ENCODE peak calls at places on chromosomes 3 and 15, in nine cellular contexts. P, H, A, R, L, W, M, C and J are unnamed samples.
A peak's percentile ranks its signal among the peaks of the same experiment; 100 is the strongest.

GRCh38 chr3:57892423-57892822 is 115.8 kb upstream of the FLNB start:
- DNase-seq in C (no peak), P (no peak), M (no peak), H (no peak), L (peak; percentile 48), A (no peak), W (no peak), R (no peak), J (no peak)

GRCh38 chr15:89129123-89129815 is 41.0 kb downstream of the ABHD2 start:
- DNase-seq in W (peak; percentile 84), R (no peak), M (peak; percentile 39), A (peak; percentile 79), L (peak; percentile 56), P (peak; percentile 78), C (peak; percentile 51), H (no peak), J (no peak)

GRCh38 chr15:63439536-63440264 is 58.1 kb upstream of the CA12 start:
- DNase-seq in W (no peak), H (no peak), L (peak; percentile 42), P (peak; percentile 20), C (no peak), R (no peak), A (no peak), M (no peak), J (no peak)

GRCh38 chr15:74122403-74123130 is 7.8 kb upstream of the ISLR2 start:
- DNase-seq in L (no peak), C (no peak), W (no peak), H (no peak), A (no peak), P (no peak), R (no peak), M (no peak), J (no peak)

GRCh38 chr15:71409541-71409940 is 294.3 kb downstream of the THSD4 start:
- DNase-seq in C (no peak), A (no peak), L (peak; percentile 16), P (no peak), H (no peak), R (no peak), M (no peak), W (no peak), J (no peak)

GRCh38 chr3:146577662-146578061 is 27.5 kb downstream of the PLSCR5 start:
- DNase-seq in H (no peak), W (peak; percentile 53), M (no peak), R (no peak), P (peak; percentile 62), C (no peak), L (peak; percentile 84), A (no peak), J (peak; percentile 22)

GRCh38 chr15:68197661-68198437 is 7.3 kb downstream of the CALML4 start:
- DNase-seq in A (no peak), W (no peak), L (no peak), M (no peak), R (no peak), H (no peak), P (no peak), C (no peak), J (no peak)

GRCh38 chr3:44297255-44297654 is 41.3 kb upstream of the TCAIM start:
- DNase-seq in A (no peak), R (no peak), W (no peak), P (no peak), H (no peak), C (no peak), M (no peak), L (no peak), J (no peak)

GRCh38 chr15:78280289-78281072 is 16.1 kb downstream of the DNAJA4 start:
- DNase-seq in C (no peak), R (no peak), A (no peak), W (no peak), L (no peak), M (no peak), H (no peak), P (no peak), J (no peak)

GRCh38 chr3:61252836-61253235 is 1.6 kb upstream of the FHIT start:
- DNase-seq in H (no peak), L (no peak), A (no peak), W (no peak), C (no peak), M (no peak), R (no peak), P (no peak), J (no peak)

GRCh38 chr3:61248496-61248895 is 2.8 kb downstream of the FHIT start:
- DNase-seq in L (no peak), A (no peak), W (no peak), P (no peak), M (no peak), R (no peak), H (no peak), C (no peak), J (no peak)

GRCh38 chr3:61253756-61254155 is 2.5 kb upstream of the FHIT start:
- DNase-seq in L (no peak), P (no peak), W (no peak), M (no peak), C (no peak), R (no peak), H (no peak), A (no peak), J (no peak)

GRCh38 chr3:61250784-61251173 is 473 bp downstream of the FHIT start:
- DNase-seq in R (peak; percentile 38), W (peak; percentile 40), M (no peak), L (peak; percentile 13), H (peak; percentile 42), C (no peak), A (peak; percentile 63), P (peak; percentile 61), J (peak; percentile 31)

DNA sequence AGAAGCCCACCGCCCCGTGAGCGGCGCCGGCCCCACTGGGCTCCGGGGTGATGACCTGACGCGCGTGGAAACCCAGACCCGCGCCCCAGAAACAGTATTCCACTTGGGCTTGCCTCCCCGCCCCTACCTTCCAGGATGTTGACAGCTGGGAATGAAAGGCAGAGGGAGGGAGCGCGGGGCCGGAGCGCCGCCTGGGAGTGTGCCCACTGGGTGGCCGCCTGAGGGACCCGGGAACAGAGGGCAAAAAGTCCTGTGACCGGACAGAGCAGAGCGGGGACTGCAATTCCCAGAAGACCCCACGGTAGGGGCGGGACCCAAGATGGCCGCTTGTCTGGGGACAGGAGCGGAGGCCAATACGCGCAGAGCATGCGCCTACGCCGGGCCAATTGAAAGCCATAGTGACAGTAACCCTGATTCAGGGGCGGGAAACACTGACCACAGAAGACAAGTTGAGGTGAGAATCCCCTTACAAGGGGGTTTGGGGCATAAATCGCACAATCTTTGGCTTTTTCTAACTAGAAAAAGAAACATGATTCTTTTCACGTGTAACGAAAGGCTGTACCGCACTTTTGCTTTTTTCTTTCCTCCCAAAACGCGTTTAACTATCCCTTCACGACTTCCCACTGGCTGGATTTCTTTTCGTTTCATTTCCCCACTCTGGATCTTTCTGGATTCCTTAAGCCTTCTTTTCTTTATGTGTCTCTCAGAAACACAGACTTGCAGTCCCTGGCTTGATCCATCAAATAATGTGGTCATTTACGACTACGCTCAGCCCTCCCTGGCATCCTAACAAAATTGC is at the start of gene FHIT:
- DNase-seq in A (peak; percentile 97), W (peak; percentile 99), P (peak; percentile 96), H (peak; percentile 98), L (peak; percentile 93), C (peak; percentile 94), R (peak; percentile 95), M (peak; percentile 95), J (peak; percentile 94)
- TF ChIP-seq CTCF in A (no peak), W (no peak), P (no peak), H (peak; percentile 14), L (no peak), C (no peak), R (no peak), M (no peak), J (no peak)

DNA sequence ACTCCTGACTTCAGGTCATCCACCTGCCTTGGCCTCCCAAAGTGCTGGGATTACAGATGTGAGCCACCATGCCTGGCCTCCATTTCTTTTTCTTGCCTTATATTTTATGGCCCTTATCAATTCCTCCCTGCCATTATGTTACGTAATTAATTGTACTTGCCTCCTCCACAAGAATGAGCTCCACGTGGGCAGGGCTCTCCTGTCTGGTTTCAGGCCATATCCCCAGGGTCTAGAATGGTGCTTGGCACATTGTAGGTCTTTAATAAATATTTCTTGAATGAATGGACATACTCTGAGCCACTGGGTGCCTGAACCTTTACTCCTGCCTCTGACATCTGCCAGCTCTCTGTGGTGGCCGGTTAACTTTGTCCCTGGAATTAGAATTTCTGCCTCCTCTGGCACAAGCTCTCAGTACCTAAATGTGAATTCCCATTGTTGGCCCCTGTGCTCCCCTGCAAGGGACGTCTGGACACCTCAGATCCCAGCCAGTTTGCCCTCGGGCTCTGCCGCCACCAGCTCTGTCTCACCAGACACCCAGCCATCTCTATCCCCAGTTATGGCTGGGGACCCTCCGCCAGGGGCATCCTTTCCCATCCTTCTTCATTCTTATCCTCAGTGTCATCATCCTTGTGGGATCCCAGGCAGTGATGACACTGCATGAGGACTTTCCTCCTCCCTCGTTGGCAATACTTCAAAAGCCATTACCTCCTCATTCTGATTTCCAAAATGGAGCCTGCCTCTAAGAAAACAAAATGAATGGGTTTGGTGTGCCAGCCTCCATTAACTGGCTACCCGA is 165.6 kb upstream of the SMAD3 start:
- DNase-seq in H (no peak), P (no peak), W (no peak), M (no peak), R (no peak), L (peak; percentile 58), A (no peak), C (no peak), J (no peak)
- TF ChIP-seq CTCF in H (no peak), P (no peak), W (no peak), M (no peak), R (no peak), L (no peak), A (no peak), C (no peak), J (no peak)

DNA sequence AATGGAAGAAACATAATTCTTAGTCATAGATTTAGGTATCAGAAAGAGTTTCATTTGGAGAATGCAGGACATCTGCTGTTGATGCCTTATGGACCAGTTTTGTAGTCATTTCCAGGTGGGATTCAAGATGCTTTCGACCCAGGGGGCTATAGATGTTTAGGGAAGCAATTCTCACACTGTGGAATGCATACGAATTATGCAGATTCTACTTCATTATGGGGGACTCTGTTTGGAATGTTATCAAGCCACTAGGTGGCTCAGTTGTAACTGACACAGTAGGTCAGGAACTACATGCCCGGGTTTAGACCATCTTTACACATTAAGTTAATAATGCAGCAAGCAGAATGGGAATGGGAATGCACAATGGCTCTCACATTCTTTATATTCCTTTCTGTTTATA is 1359.8 kb downstream of the ZPLD1 start:
- DNase-seq in W (peak; percentile 71), R (no peak), P (no peak), L (no peak), C (no peak), M (no peak), H (no peak), A (no peak), J (no peak)
- TF ChIP-seq CTCF in W (peak; percentile 58), R (no peak), P (no peak), L (no peak), C (no peak), M (no peak), H (no peak), A (peak; percentile 10), J (no peak)

DNA sequence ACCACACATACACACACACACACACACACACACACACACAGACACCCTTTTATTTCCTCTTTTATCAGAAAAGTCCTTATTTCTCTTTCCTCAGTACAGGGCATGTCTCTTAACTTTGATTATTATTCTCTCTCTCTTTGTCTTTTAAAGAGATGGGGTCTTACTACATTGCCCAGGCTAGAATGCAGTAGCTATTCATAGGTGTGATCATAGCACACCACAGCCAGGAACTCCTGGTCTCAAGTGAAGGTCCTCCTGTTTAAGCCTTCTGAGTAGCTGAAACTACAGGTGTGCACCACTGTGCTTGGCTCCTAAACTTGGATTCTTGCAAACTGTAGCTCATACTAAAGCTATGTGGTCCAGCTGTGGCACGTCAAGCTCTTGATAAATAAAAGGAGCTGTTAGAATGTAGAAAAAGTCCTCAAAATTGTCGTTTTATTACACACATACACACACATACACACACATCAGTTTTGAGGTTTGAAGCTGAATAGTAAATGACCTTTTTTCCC is 7.4 kb downstream of the GOLM2 start:
- DNase-seq in H (no peak), C (no peak), A (no peak), W (no peak), L (peak; percentile 10), R (no peak), P (no peak), M (no peak), J (no peak)
- TF ChIP-seq CTCF in H (no peak), C (no peak), A (no peak), W (no peak), L (no peak), R (no peak), P (no peak), M (no peak), J (no peak)